ENCODE peak calls at places on chromosomes 5 and 9, in six cellular contexts. A is MV-4-11, J is HTR-8/SVneo, G is HFFc6, O is GM04504, W is T1000. B is an unnamed sample.

GRCh38 chr5:94994465-94994996 is 290.4 kb downstream of the MCTP1 start:
- DNase-seq in A (no peak), J (no peak), G (no peak), O (no peak), W (no peak), B (no peak)

GRCh38 chr5:68319316-68320093 is 103.9 kb downstream of the PIK3R1 start:
- DNase-seq in A (no peak), J (peak; percentile 43), G (peak; percentile 86), O (no peak), W (no peak), B (no peak)

GRCh38 chr5:172564187-172564586 is 76.9 kb upstream of the NEURL1B start:
- DNase-seq in A (no peak), J (no peak), G (no peak), O (no peak), W (no peak), B (no peak)

GRCh38 chr9:69145148-69145547 is 28.9 kb upstream of the TJP2 start:
- DNase-seq in A (no peak), J (no peak), G (peak; percentile 65), O (no peak), W (no peak), B (no peak)

GRCh38 chr9:34999576-34999975 is 10.0 kb downstream of the DNAJB5 start:
- DNase-seq in A (no peak), J (no peak), G (no peak), O (no peak), W (no peak), B (no peak)

GRCh38 chr9:87213948-87214347 is 266.6 kb upstream of the GAS1 start:
- DNase-seq in A (peak; percentile 28), J (no peak), G (peak; percentile 28), O (no peak), W (peak; percentile 9), B (no peak)

GRCh38 chr5:115801984-115802383 is 14.5 kb downstream of the CDO1 start:
- DNase-seq in A (no peak), J (no peak), G (no peak), O (no peak), W (no peak), B (no peak)

GRCh38 chr5:139660105-139660915 is 12.2 kb downstream of the CXXC5 start:
- DNase-seq in A (peak; percentile 41), J (peak; percentile 59), G (peak; percentile 48), O (no peak), W (peak; percentile 30), B (peak; percentile 63)

GRCh38 chr5:103703617-103704016 is 141.0 kb upstream of the NUDT12 start:
- DNase-seq in A (no peak), J (no peak), G (no peak), O (no peak), W (no peak), B (no peak)